ENCODE peak calls at places on chromosomes 16 and 17, in ten cellular contexts. U is esophagus muscularis mucosa, Y is body of pancreas, H is GM23338, J is fibroblast of pulmonary artery, O is foreskin fibroblast, V is choroid plexus epithelial cell, C is left lung, X is AG04450, W is fibroblast of villous mesenchyme. R is an unnamed sample.

GRCh38 chr16:72092832-72093447 is 480 bp downstream of the TXNL4B start:
- DNase-seq in U (no peak), Y (no peak), H (peak), J (peak), O (peak), V (peak), C (no peak), X (peak), W (peak), R (peak)

GRCh38 chr17:18158022-18158600 is 25.5 kb upstream of the ALKBH5 start:
- DNase-seq in U (peak), Y (peak), H (peak), J (peak), O (peak), V (peak), C (peak), X (peak), W (peak), R (peak)

GRCh38 chr17:80123791-80124190 is 22.4 kb downstream of the GAA start:
- DNase-seq in U (no peak), Y (peak), H (no peak), J (peak), O (peak), V (no peak), C (no peak), X (no peak), W (no peak), R (peak)

GRCh38 chr17:4901648-4902344 is 1.1 kb downstream of the CHRNE start:
- DNase-seq in U (no peak), Y (no peak), H (no peak), J (no peak), O (peak), V (no peak), C (peak), X (no peak), W (no peak), R (no peak)

GRCh38 chr16:89324056-89325010 is 106.8 kb downstream of the ZNF778 start:
- DNase-seq in U (no peak), Y (peak), H (no peak), J (peak), O (peak), V (peak), C (peak), X (no peak), W (no peak), R (peak)

GRCh38 chr17:1779571-1780074 is 17.8 kb downstream of the SERPINF1 start:
- DNase-seq in U (no peak), Y (peak), H (no peak), J (peak), O (peak), V (peak), C (peak), X (peak), W (peak), R (peak)

GRCh38 chr17:74361613-74362391 is at the start of gene BTBD17:
- DNase-seq in U (no peak), Y (peak), H (peak), J (no peak), O (peak), V (peak), C (no peak), X (no peak), W (peak), R (no peak)

GRCh38 chr16:79316004-79316458 is 284.5 kb downstream of the MAF start:
- DNase-seq in U (no peak), Y (no peak), H (no peak), J (no peak), O (no peak), V (no peak), C (no peak), X (no peak), W (no peak), R (no peak)

GRCh38 chr17:31997005-31997404 is 10.2 kb upstream of the LRRC37B start:
- DNase-seq in U (no peak), Y (no peak), H (no peak), J (no peak), O (no peak), V (no peak), C (no peak), X (no peak), W (no peak), R (no peak)

GRCh38 chr16:17194190-17194780 is 276.5 kb downstream of the XYLT1 start:
- DNase-seq in U (no peak), Y (peak), H (peak), J (peak), O (peak), V (no peak), C (peak), X (no peak), W (peak), R (peak)

GRCh38 chr17:64741038-64741641 is 79.0 kb upstream of the SMURF2 start:
- DNase-seq in U (no peak), Y (peak), H (no peak), J (peak), O (peak), V (peak), C (peak), X (peak), W (peak), R (peak)

GRCh38 chr16:24775455-24775854 is 46.0 kb downstream of the TNRC6A start:
- DNase-seq in U (no peak), Y (peak), H (no peak), J (peak), O (peak), V (peak), C (no peak), X (no peak), W (peak), R (peak)

GRCh38 chr16:49700928-49701685 is 154.8 kb downstream of the ZNF423 start:
- DNase-seq in U (no peak), Y (no peak), H (peak), J (peak), O (no peak), V (peak), C (no peak), X (no peak), W (no peak), R (no peak)
- H3K4me3 ChIP-seq in U (no peak), Y (no peak), H (peak), J (no peak), O (no peak), V (peak), C (no peak), X (no peak), W (no peak), R (no peak)

GRCh38 chr17:81415681-81416080 is 20.4 kb downstream of the BAHCC1 start:
- DNase-seq in U (no peak), Y (no peak), H (no peak), J (no peak), O (no peak), V (no peak), C (no peak), X (no peak), W (no peak), R (no peak)

GRCh38 chr17:81412490-81413093 is 17.3 kb downstream of the BAHCC1 start:
- DNase-seq in U (no peak), Y (peak), H (no peak), J (peak), O (no peak), V (peak), C (no peak), X (no peak), W (peak), R (peak)

GRCh38 chr17:81411305-81411704 is 16.0 kb downstream of the BAHCC1 start:
- DNase-seq in U (no peak), Y (no peak), H (no peak), J (no peak), O (no peak), V (no peak), C (no peak), X (no peak), W (no peak), R (no peak)

GRCh38 chr17:81414751-81415516 is 19.7 kb downstream of the BAHCC1 start:
- DNase-seq in U (no peak), Y (no peak), H (no peak), J (no peak), O (no peak), V (no peak), C (no peak), X (no peak), W (no peak), R (no peak)

DNA sequence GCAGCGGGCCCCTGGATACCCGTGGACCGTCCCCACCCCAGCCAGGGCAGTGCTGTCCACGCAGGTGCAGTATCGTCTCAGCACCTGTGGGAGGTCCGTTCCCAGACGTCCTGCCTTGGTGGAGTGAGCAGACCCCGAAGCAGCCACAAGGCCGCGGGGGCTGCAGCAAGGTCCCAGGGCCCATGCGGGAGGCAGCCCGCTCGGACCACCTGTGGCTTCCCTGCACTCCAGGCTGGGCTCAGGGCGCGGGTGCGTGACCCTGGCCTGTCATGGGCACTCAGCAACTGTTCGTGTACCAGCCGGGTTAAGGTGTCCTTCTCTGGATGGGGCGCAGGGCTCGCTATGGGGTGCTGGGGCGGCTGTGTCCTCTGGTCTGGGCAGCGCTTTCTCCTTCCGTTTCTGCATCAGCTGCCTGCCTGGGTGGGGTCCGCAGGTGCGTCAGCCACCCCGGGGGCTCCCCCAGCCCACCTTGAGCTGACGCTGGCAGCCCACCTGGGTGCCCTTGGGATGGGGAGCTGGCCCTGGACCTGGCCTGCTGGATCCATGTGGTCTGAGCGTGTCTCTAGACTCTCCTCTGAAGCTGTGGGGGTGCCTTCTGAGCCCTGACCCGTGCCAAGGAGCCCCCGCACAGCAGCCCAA is 18.4 kb downstream of the BAHCC1 start:
- DNase-seq in U (no peak), Y (no peak), H (no peak), J (no peak), O (no peak), V (no peak), C (no peak), X (no peak), W (no peak), R (no peak)
- TF ChIP-seq CTCF in U (no peak), Y (no peak), H (no peak), J (no peak), O (no peak), V (no peak), C (no peak), X (no peak), W (no peak), R (no peak)

GRCh38 chr17:36933174-36934143 is 3.8 kb upstream of the LHX1 start:
- DNase-seq in U (no peak), Y (no peak), H (peak), J (no peak), O (peak), V (no peak), C (no peak), X (no peak), W (no peak), R (no peak)
- H3K4me3 ChIP-seq in U (no peak), Y (no peak), H (peak), J (no peak), O (no peak), V (no peak), C (no peak), X (no peak), W (no peak), R (no peak)

GRCh38 chr16:30063893-30064745 is 1.4 kb upstream of the ALDOA start:
- DNase-seq in U (peak), Y (peak), H (peak), J (no peak), O (peak), V (peak), C (peak), X (no peak), W (peak), R (peak)
- TF ChIP-seq CTCF in U (peak), Y (peak), H (no peak), J (no peak), O (no peak), V (peak), C (peak), X (peak), W (no peak), R (no peak)

GRCh38 chr16:81731636-81732035 is 47.5 kb upstream of the PLCG2 start:
- DNase-seq in U (no peak), Y (no peak), H (no peak), J (no peak), O (no peak), V (no peak), C (no peak), X (no peak), W (no peak), R (no peak)

GRCh38 chr16:81728435-81728834 is 50.7 kb upstream of the PLCG2 start:
- DNase-seq in U (no peak), Y (no peak), H (no peak), J (no peak), O (no peak), V (no peak), C (no peak), X (no peak), W (no peak), R (no peak)

GRCh38 chr16:81732699-81733098 is 46.4 kb upstream of the PLCG2 start:
- DNase-seq in U (no peak), Y (no peak), H (no peak), J (no peak), O (no peak), V (no peak), C (no peak), X (no peak), W (no peak), R (no peak)

GRCh38 chr16:81729451-81729850 is 49.6 kb upstream of the PLCG2 start:
- DNase-seq in U (no peak), Y (no peak), H (peak), J (no peak), O (no peak), V (no peak), C (no peak), X (no peak), W (no peak), R (no peak)

GRCh38 chr16:81730090-81731051 is 48.7 kb upstream of the PLCG2 start:
- DNase-seq in U (no peak), Y (peak), H (peak), J (peak), O (peak), V (peak), C (peak), X (no peak), W (peak), R (peak)
- H3K4me3 ChIP-seq in U (peak), Y (no peak), H (peak), J (peak), O (peak), V (peak), C (peak), X (peak), W (peak), R (peak)

DNA sequence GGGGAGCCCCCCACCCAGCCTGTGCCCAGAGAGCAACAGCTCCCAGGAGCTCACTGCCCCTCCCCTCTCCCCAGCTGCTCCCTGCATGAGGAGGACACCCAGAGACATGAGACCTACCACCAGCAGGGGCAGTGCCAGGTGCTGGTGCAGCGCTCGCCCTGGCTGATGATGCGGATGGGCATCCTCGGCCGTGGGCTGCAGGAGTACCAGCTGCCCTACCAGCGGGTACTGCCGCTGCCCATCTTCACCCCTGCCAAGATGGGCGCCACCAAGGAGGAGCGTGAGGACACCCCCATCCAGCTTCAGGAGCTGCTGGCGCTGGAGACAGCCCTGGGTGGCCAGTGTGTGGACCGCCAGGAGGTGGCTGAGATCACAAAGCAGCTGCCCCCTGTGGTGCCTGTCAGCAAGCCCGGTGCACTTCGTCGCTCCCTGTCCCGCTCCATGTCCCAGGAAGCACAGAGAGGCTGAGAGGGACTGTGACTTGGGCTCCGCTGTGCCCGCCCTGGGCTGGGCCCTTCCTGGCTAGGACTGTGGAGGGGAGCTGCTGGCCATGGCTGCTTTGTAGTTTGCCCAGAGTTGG is 583 bp downstream of the TCAP start:
- DNase-seq in U (no peak), Y (no peak), H (no peak), J (no peak), O (peak), V (no peak), C (no peak), X (no peak), W (no peak), R (no peak)
- TF ChIP-seq CTCF in U (no peak), Y (no peak), H (no peak), J (no peak), O (no peak), V (peak), C (no peak), X (peak), W (no peak), R (no peak)

GRCh38 chr17:76383645-76384221 is 676 bp upstream of the SPHK1 start:
- DNase-seq in U (no peak), Y (peak), H (peak), J (peak), O (peak), V (peak), C (peak), X (no peak), W (peak), R (peak)

GRCh38 chr17:76381633-76382304 is 2.6 kb upstream of the SPHK1 start:
- DNase-seq in U (no peak), Y (peak), H (peak), J (peak), O (no peak), V (peak), C (peak), X (no peak), W (no peak), R (no peak)

GRCh38 chr17:76382803-76383644 is 1.4 kb upstream of the SPHK1 start:
- DNase-seq in U (no peak), Y (peak), H (peak), J (peak), O (peak), V (peak), C (peak), X (no peak), W (peak), R (peak)

GRCh38 chr17:76384222-76384986 is at the start of gene SPHK1:
- DNase-seq in U (no peak), Y (peak), H (peak), J (peak), O (peak), V (peak), C (peak), X (no peak), W (peak), R (peak)

DNA sequence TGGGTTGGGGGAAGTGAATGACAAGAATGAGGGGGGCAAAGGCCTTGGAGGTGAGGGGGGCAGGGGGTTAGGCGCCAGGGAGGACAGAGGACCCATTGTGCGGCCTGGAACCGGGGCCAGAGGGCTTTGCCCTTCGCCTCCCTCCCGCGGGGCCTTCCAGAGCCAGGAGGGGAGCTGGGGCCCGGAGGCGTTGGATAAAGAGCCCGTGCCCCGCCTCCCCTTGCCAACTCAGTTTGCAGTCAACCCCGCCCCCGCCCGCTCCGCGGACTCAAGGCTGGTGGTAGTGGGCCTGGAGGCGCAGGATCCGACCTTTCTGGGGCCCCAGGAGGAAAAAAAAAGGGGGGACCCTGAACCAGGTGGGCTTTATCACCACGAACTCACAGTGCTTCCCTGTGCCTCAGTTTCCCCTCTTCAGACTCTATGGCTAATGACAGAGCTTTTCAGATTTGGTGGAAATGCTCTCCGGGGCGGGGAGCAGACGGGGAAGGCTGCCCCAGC is 2.1 kb upstream of the SPHK1 start:
- DNase-seq in U (no peak), Y (peak), H (peak), J (no peak), O (peak), V (peak), C (peak), X (no peak), W (peak), R (no peak)
- H3K4me3 ChIP-seq in U (peak), Y (no peak), H (peak), J (peak), O (peak), V (peak), C (peak), X (peak), W (peak), R (peak)

DNA sequence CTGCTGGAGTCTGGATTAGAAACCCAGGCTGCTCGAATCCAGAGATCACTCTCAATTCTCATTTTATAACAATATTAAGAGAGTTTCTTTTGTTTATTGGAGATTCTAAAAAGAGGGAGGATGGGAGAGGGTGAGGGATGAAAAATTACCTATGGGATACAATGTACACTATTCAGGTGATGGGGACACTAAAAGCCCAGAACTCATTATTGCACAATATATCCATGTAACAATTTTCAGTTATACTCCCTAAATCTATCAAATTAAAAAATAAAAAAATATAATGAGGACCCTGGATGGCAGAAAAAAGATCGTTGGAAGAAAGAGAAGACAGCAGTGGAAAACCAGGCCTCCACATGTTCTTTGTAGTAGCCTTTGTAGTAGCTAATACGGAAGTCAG is 100.8 kb downstream of the CNTNAP4 start:
- DNase-seq in U (no peak), Y (no peak), H (no peak), J (no peak), O (no peak), V (no peak), C (no peak), X (no peak), W (no peak), R (no peak)
- TF ChIP-seq CTCF in U (no peak), Y (no peak), H (no peak), J (no peak), O (no peak), V (no peak), C (no peak), X (no peak), W (no peak), R (no peak)

GRCh38 chr17:67442787-67443624 is 65.9 kb downstream of the PITPNC1 start:
- DNase-seq in U (no peak), Y (no peak), H (peak), J (peak), O (no peak), V (no peak), C (no peak), X (no peak), W (peak), R (peak)

GRCh38 chr17:67440311-67441051 is 63.4 kb downstream of the PITPNC1 start:
- DNase-seq in U (no peak), Y (no peak), H (no peak), J (peak), O (no peak), V (no peak), C (no peak), X (no peak), W (no peak), R (peak)

GRCh38 chr17:67438669-67439068 is 61.6 kb downstream of the PITPNC1 start:
- DNase-seq in U (no peak), Y (peak), H (peak), J (no peak), O (no peak), V (no peak), C (no peak), X (no peak), W (no peak), R (no peak)

GRCh38 chr17:67439269-67439668 is 62.2 kb downstream of the PITPNC1 start:
- DNase-seq in U (no peak), Y (no peak), H (no peak), J (no peak), O (no peak), V (no peak), C (no peak), X (no peak), W (no peak), R (no peak)

DNA sequence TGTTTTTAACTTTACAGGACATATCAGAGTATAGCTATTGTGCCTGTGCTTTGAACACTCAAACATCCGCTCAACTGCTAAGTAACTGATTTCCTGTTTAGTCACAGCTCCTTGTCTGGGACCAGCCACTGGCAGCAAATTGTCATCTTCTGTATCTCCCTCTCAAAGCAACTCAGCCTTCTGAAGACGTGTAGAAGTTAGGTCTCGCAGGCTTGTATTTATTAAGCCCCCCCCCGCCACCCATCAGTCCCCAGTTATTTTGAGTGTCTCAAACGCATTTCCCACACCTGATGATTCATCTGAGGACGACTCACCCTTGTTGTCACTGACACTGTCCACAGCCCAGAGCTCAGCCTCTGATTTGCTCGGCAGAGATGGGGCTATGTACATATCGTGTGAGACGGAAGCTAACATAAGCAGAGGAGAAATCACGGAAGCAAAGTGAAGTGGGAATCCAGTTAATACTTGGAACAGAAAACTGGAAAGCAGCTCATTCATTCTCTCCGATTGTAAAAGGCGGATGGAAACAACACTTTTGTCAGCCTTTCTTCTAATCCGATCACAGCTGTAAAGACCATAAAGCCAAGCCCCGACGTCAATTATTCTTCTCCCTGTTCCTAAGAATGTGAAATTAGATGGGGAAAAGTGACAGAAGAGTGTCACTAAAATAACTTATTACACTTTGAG is 64.1 kb downstream of the PITPNC1 start:
- DNase-seq in U (peak), Y (no peak), H (no peak), J (peak), O (peak), V (peak), C (no peak), X (peak), W (peak), R (peak)
- H3K4me3 ChIP-seq in U (peak), Y (no peak), H (no peak), J (no peak), O (no peak), V (peak), C (no peak), X (peak), W (peak), R (no peak)

R was measured in fibroblast of mammary gland.